ENCODE peak calls at places on chromosomes 5 and 9, in nine cellular contexts. F is fibroblast of lung; G is esophagus squamous epithelium; Z is breast epithelium; J is stomach; A is vagina; M is OCI-LY7; O is spleen; S is CD4-positive, alpha-beta T cell. D is an unnamed sample.

GRCh38 chr9:15101046-15101445 is 190.8 kb upstream of the FREM1 start:
- DNase-seq in F (peak; percentile 83), G (no peak), Z (no peak), J (no peak), A (no peak), M (no peak), O (no peak), S (no peak), D (no peak)

GRCh38 chr5:65198777-65199120 is 283.0 kb downstream of the ADAMTS6 start:
- DNase-seq in F (peak; percentile 86), G (no peak), Z (no peak), J (no peak), A (no peak), M (no peak), O (no peak), S (no peak), D (peak; percentile 97)

GRCh38 chr5:174327317-174327864 is 281.9 kb downstream of the NSG2 start:
- DNase-seq in F (peak; percentile 79), G (no peak), Z (peak; percentile 21), J (peak; percentile 70), A (no peak), M (peak; percentile 74), O (no peak), S (peak; percentile 14), D (peak; percentile 93)

GRCh38 chr9:123329329-123329955 is 26.6 kb upstream of the CRB2 start:
- DNase-seq in F (no peak), G (no peak), Z (peak; percentile 86), J (peak; percentile 57), A (no peak), M (peak; percentile 30), O (no peak), S (no peak), D (no peak)

GRCh38 chr9:124799274-124800006 is 22.5 kb downstream of the OLFML2A start:
- DNase-seq in F (no peak), G (no peak), Z (no peak), J (no peak), A (no peak), M (no peak), O (no peak), S (no peak), D (no peak)

GRCh38 chr5:126015244-126016054 is 407.8 kb upstream of the GRAMD2B start:
- DNase-seq in F (peak; percentile 42), G (no peak), Z (no peak), J (no peak), A (no peak), M (no peak), O (no peak), S (no peak), D (no peak)

GRCh38 chr5:178983728-178984127 is 11.4 kb downstream of the GRM6 start:
- DNase-seq in F (no peak), G (no peak), Z (no peak), J (no peak), A (no peak), M (no peak), O (peak; percentile 36), S (no peak), D (no peak)

GRCh38 chr9:132513416-132513815 is 69.0 kb upstream of the BARHL1 start:
- DNase-seq in F (no peak), G (no peak), Z (no peak), J (no peak), A (no peak), M (no peak), O (no peak), S (no peak), D (no peak)

GRCh38 chr9:131015112-131015511 is 6.1 kb downstream of the LAMC3 start:
- DNase-seq in F (no peak), G (no peak), Z (no peak), J (no peak), A (no peak), M (no peak), O (no peak), S (no peak), D (no peak)

GRCh38 chr9:115952667-115953316 is 200.8 kb upstream of the PAPPA start:
- DNase-seq in F (peak; percentile 96), G (no peak), Z (no peak), J (no peak), A (no peak), M (no peak), O (no peak), S (no peak), D (no peak)

GRCh38 chr9:94990897-94991561 is 264.5 kb downstream of the AOPEP start:
- DNase-seq in F (no peak), G (no peak), Z (no peak), J (no peak), A (no peak), M (no peak), O (no peak), S (no peak), D (no peak)

GRCh38 chr5:162593881-162594280 is 526.3 kb downstream of the GABRG2 start:
- DNase-seq in F (no peak), G (no peak), Z (no peak), J (no peak), A (no peak), M (peak; percentile 1), O (no peak), S (no peak), D (no peak)

GRCh38 chr5:110727025-110727314 is 499 bp upstream of the TMEM232 start:
- DNase-seq in F (no peak), G (no peak), Z (no peak), J (no peak), A (no peak), M (peak; percentile 4), O (no peak), S (no peak), D (no peak)

GRCh38 chr9:20506631-20507030 is 115.7 kb downstream of the MLLT3 start:
- DNase-seq in F (peak; percentile 17), G (no peak), Z (no peak), J (no peak), A (no peak), M (no peak), O (no peak), S (no peak), D (no peak)

GRCh38 chr5:112059601-112060135 is 302.7 kb upstream of the NREP start:
- DNase-seq in F (no peak), G (no peak), Z (no peak), J (no peak), A (no peak), M (no peak), O (no peak), S (no peak), D (no peak)

GRCh38 chr9:32385135-32385884 is 867 bp downstream of the ACO1 start:
- DNase-seq in F (peak; percentile 17), G (no peak), Z (no peak), J (no peak), A (no peak), M (no peak), O (no peak), S (no peak), D (no peak)

GRCh38 chr9:108687360-108687981 is 168.3 kb downstream of the ACTL7B start:
- DNase-seq in F (peak; percentile 44), G (no peak), Z (no peak), J (no peak), A (peak; percentile 37), M (no peak), O (no peak), S (no peak), D (no peak)

GRCh38 chr5:1152156-1152555 is 40.3 kb upstream of the SLC12A7 start:
- DNase-seq in F (no peak), G (no peak), Z (no peak), J (no peak), A (no peak), M (peak; percentile 31), O (peak; percentile 85), S (no peak), D (no peak)

GRCh38 chr9:79256691-79257213 is 315.0 kb upstream of the TLE4 start:
- DNase-seq in F (peak; percentile 32), G (no peak), Z (no peak), J (no peak), A (no peak), M (no peak), O (no peak), S (no peak), D (peak; percentile 42)

DNA sequence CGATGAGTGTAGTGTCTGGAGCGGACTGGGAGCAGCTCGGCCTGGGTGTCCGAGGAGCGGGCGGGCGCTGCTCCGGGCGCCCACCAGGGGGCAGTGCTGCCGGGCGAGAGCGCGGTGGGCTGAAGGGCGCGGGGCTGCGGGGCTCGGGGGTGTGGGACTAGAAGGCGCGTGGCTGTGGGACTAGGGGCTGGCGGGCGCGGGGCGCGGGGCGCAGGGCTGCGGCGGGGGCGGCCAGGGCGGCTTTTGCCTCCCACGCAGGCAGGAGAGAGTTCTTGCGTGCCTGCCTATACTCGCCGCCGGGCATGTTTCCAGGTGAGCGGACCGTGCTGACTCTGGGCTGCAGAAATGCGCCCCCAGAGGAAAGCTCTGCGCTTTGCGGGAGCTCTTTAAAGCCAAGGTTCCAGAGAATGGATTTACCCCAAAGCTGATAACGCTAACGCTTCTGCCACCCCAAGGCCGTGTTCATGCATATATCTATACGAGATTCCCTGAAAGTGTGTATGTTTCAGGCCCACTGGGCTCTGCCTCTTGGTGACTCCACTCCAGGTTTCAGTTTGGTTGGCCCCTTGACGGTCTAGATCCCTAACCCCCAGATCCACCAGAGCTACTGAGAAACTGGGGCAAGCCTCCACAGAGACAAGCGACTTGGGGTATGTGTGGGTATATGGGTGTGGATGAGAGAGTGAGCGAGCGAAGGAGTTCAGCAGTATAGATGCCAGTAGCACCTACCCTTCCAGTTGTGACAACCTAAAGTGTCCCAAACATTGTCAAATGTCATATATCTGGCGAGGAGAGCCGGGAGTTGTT is 56.2 kb downstream of the ACER2 start:
- DNase-seq in F (peak; percentile 81), G (peak; percentile 10), Z (peak; percentile 30), J (peak; percentile 78), A (no peak), M (peak; percentile 75), O (peak; percentile 92), S (peak; percentile 61), D (peak; percentile 91)
- TF ChIP-seq CTCF in F (peak; percentile 65), G (peak; percentile 77), Z (no peak), J (peak; percentile 89), A (peak; percentile 41), M (peak; percentile 87), O (peak; percentile 81), S (peak; percentile 74), D (peak; percentile 98)

GRCh38 chr5:5584751-5585150 is 162.3 kb downstream of the ICE1 start:
- DNase-seq in F (no peak), G (no peak), Z (no peak), J (no peak), A (no peak), M (no peak), O (no peak), S (no peak), D (no peak)
- H3K27ac ChIP-seq in F (no peak overlapping the region), G (no peak overlapping the region), Z (no peak overlapping the region), J (no peak overlapping the region), A (no peak overlapping the region), M (no peak overlapping the region), O (no peak overlapping the region), S (no peak overlapping the region), D (no peak overlapping the region)

DNA sequence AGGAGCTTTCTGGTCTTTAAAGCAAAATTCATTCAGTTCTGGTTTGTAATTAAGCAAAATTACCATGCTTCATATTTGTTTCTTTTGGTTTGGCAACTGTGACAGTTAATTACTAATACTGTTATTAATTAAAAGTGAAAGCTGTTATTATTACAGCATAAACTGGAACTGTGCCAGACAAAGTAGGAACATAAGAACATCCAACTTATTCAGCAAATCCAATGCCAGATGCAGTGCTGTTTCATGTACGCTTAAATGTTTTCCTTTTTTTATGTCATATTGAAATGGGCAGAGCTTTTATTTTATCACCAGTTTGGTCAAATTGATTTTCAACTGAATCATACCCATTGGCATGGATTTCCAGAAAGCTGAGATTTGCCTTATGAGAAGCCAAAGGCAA is 70.5 kb upstream of the DAB2 start:
- DNase-seq in F (peak; percentile 40), G (no peak), Z (no peak), J (no peak), A (no peak), M (no peak), O (no peak), S (no peak), D (no peak)
- TF ChIP-seq CTCF in F (no peak), G (no peak), Z (no peak), J (no peak), A (no peak), M (no peak), O (no peak), S (no peak), D (no peak)

GRCh38 chr9:129200255-129200654 is 22.2 kb upstream of the IER5L start:
- DNase-seq in F (no peak), G (no peak), Z (no peak), J (no peak), A (no peak), M (no peak), O (no peak), S (no peak), D (no peak)
- H3K27ac ChIP-seq in F (no peak overlapping the region), G (no peak overlapping the region), Z (peak overlapping the region; percentile 95), J (no peak overlapping the region), A (peak overlapping the region; percentile 93), M (no peak overlapping the region), O (no peak overlapping the region), S (no peak overlapping the region), D (no peak overlapping the region)